ENCODE peak calls at places on chromosomes 12 and 14, in nine cellular contexts. H is cardiac muscle cell; Y is lung; E is CD4-positive, alpha-beta memory T cell; W is astrocyte; T is sigmoid colon; S is body of pancreas; A is MM.1S; D is esophagus muscularis mucosa. I is an unnamed sample.

GRCh38 chr12:15584366-15585041 is 204.7 kb downstream of the EPS8 start:
- DNase-seq in A (peak; percentile 63), W (peak; percentile 53), D (no peak), S (peak; percentile 32), H (peak; percentile 87), E (peak; percentile 48), T (no peak), Y (no peak), I (no peak)

GRCh38 chr14:34699873-34700621 is 14.3 kb downstream of the CFL2 start:
- DNase-seq in T (no peak), S (no peak), D (no peak), Y (no peak), E (no peak), A (no peak), H (peak; percentile 84), W (peak; percentile 92), I (no peak)

GRCh38 chr12:109735825-109736551 is 22.4 kb downstream of the FAM222A start:
- DNase-seq in A (no peak), Y (no peak), T (peak; percentile 46), H (no peak), W (no peak), E (no peak), D (no peak), S (peak; percentile 16), I (no peak)

GRCh38 chr12:10279937-10280336 is 27.7 kb upstream of the KLRD1 start:
- DNase-seq in D (no peak), A (no peak), E (no peak), S (no peak), T (no peak), W (no peak), H (no peak), Y (no peak), I (no peak)

GRCh38 chr14:68958553-68958952 is 20.5 kb downstream of the ACTN1 start:
- DNase-seq in E (no peak), S (no peak), H (no peak), A (no peak), T (no peak), D (no peak), W (peak; percentile 68), Y (no peak), I (no peak)

GRCh38 chr14:31787377-31787776 is 226.2 kb downstream of the NUBPL start:
- DNase-seq in S (no peak), T (no peak), D (no peak), A (no peak), Y (no peak), E (no peak), W (no peak), H (no peak), I (no peak)

GRCh38 chr12:110937104-110937641 is 16.8 kb upstream of the MYL2 start:
- DNase-seq in Y (peak; percentile 51), W (no peak), T (no peak), A (peak; percentile 33), E (peak; percentile 38), D (no peak), H (peak; percentile 59), S (peak; percentile 38), I (peak; percentile 89)

GRCh38 chr12:12333980-12334709 is 15.9 kb downstream of the MANSC1 start:
- DNase-seq in Y (peak; percentile 48), E (peak; percentile 54), S (peak; percentile 48), W (peak; percentile 27), A (peak; percentile 72), H (peak; percentile 68), T (no peak), D (no peak), I (peak; percentile 88)

GRCh38 chr12:120849765-120850164 is 54.4 kb downstream of the SPPL3 start:
- DNase-seq in T (no peak), H (no peak), D (no peak), A (no peak), W (peak; percentile 62), E (no peak), S (peak; percentile 23), Y (no peak), I (no peak)

GRCh38 chr14:44963775-44964380 is 1.9 kb downstream of the TOGARAM1 start:
- DNase-seq in Y (no peak), E (no peak), D (no peak), A (no peak), T (no peak), H (no peak), S (no peak), W (no peak), I (no peak)

GRCh38 chr12:9198012-9198411 is 10.2 kb downstream of the PZP start:
- DNase-seq in S (no peak), E (no peak), D (no peak), T (no peak), A (no peak), W (no peak), Y (no peak), H (no peak), I (no peak)

GRCh38 chr12:59087077-59087673 is 166.9 kb upstream of the LRIG3 start:
- DNase-seq in A (no peak), W (no peak), Y (no peak), H (peak; percentile 39), E (no peak), T (no peak), D (no peak), S (peak; percentile 12), I (no peak)

GRCh38 chr14:76924363-76925151 is 98.3 kb downstream of the LRRC74A start:
- DNase-seq in H (no peak), A (no peak), S (no peak), T (no peak), E (peak; percentile 53), D (no peak), Y (no peak), W (no peak), I (no peak)

GRCh38 chr12:20154060-20154459 is 214.3 kb upstream of the PDE3A start:
- DNase-seq in S (no peak), D (no peak), Y (no peak), H (peak; percentile 46), W (peak; percentile 3), E (no peak), A (peak; percentile 15), T (no peak), I (no peak)

GRCh38 chr12:122668268-122668667 is 34.9 kb downstream of the HCAR2 start:
- DNase-seq in H (no peak), D (no peak), T (no peak), A (no peak), E (no peak), W (no peak), Y (no peak), S (no peak), I (no peak)

GRCh38 chr12:47087088-47087688 is 7.4 kb upstream of the AMIGO2 start:
- DNase-seq in E (no peak), S (no peak), T (no peak), Y (no peak), H (peak; percentile 66), A (no peak), W (peak; percentile 65), D (no peak), I (no peak)

GRCh38 chr12:47082963-47083621 is 3.3 kb upstream of the AMIGO2 start:
- DNase-seq in E (no peak), D (no peak), Y (no peak), T (no peak), H (peak; percentile 87), S (no peak), A (no peak), W (peak; percentile 97), I (no peak)

GRCh38 chr12:47082283-47082962 is 2.7 kb upstream of the AMIGO2 start:
- DNase-seq in D (no peak), A (no peak), T (no peak), W (no peak), S (no peak), Y (no peak), E (no peak), H (no peak), I (no peak)

GRCh38 chr12:47085815-47086252 is 6.1 kb upstream of the AMIGO2 start:
- DNase-seq in Y (no peak), S (no peak), H (peak; percentile 73), D (no peak), A (peak; percentile 35), W (peak; percentile 81), E (peak; percentile 44), T (no peak), I (no peak)

DNA sequence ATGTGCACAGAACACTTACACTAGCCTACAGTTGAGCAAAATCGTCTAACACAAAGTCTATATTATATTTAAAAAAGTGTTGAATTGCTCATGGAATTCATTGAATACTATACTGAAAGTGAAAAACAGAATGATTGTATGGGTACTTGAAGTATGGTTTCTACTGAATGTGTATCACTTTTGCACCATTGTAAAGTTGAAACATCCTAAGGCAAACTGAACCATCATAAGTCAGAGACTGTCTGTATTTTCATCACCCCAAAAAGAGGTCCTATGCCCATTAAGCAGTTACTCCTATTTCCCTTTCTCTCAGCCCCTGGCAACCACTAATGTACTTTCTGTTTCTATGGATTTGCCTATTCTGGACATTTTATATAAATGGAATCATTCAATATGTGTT is 4.4 kb upstream of the AMIGO2 start:
- DNase-seq in Y (no peak), E (no peak), T (no peak), D (no peak), H (no peak), A (no peak), W (no peak), S (no peak), I (no peak)
- H3K4me1 ChIP-seq in Y (peaks cover 3% of the 10 kb centered on the region), E (peaks cover 60% of the 10 kb centered on the region), T (no peaks in the 10 kb centered on the region), D (peaks cover 36% of the 10 kb centered on the region), H (no peaks in the 10 kb centered on the region), A (peaks cover 8% of the 10 kb centered on the region), W (peaks cover 83% of the 10 kb centered on the region), S (peaks cover 22% of the 10 kb centered on the region), I (peaks cover 73% of the 10 kb centered on the region)

GRCh38 chr12:71045781-71046180 is 112.0 kb downstream of the TSPAN8 start:
- DNase-seq in Y (no peak), D (no peak), T (no peak), A (peak; percentile 43), E (no peak), W (peak; percentile 32), H (peak; percentile 88), S (no peak), I (no peak)
- H3K4me3 ChIP-seq in Y (no peak overlapping the region), D (no peak overlapping the region), T (no peak overlapping the region), A (no peak overlapping the region), E (no peak overlapping the region), W (no peak overlapping the region), H (no peak overlapping the region), S (no peak overlapping the region), I (no peak overlapping the region)

GRCh38 chr12:101243616-101244015 is 33.6 kb upstream of the SLC5A8 start:
- DNase-seq in D (no peak), S (no peak), A (peak; percentile 95), E (no peak), Y (no peak), W (no peak), H (no peak), T (no peak), I (no peak)
- H3K4me1 ChIP-seq in D (no peaks in the 10 kb centered on the region), S (no peaks in the 10 kb centered on the region), A (peaks cover 50% of the 10 kb centered on the region), E (no peaks in the 10 kb centered on the region), Y (no peaks in the 10 kb centered on the region), W (no peaks in the 10 kb centered on the region), H (peaks cover 8% of the 10 kb centered on the region), T (no peaks in the 10 kb centered on the region), I (no peaks in the 10 kb centered on the region)

DNA sequence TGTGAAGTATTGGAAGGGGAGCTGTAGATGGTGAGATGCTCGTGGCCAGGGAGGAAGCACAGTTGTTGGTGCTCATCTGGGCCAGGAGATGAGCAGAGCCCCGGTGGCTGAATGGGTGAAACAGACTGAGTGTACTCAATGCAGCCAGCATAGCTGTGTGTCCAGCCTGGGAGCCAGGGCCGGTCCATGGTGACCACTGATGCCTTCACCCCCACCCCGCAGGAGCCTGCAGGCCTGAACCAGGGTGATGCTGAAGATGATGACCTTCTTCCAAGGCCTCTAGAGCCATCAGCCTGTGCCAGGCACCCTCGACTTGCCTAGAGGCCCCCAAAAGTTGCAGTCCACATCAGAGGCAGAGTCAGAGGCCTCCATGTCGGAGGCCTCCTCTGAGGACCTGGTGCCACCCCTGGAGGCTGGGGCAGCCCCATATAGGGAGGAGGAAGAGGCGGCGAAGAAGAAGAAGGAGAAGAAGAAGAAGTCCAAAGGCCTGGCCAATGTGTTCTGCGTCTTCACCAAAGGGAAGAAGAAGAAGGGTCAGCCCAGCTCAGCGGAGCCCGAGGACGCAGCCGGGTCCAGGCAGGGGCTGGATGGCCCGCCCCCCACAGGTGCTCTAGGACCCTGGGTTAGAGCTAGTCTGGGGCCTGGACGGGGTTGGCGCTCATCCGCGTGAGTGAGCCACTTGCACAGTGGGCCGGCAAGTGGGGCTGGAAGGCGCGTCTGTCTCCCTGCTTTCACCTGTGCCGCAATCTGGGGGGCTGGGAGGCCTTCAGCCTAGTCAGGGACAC is 3.0 kb downstream of the TNFAIP2 start:
- DNase-seq in W (no peak), T (no peak), Y (no peak), E (no peak), H (no peak), S (no peak), D (no peak), A (no peak), I (peak; percentile 78)
- H3K4me3 ChIP-seq in W (peak overlapping the region; percentile 10), T (peak overlapping the region; percentile 41), Y (no peak overlapping the region), E (no peak overlapping the region), H (peak overlapping the region; percentile 18), S (no peak overlapping the region), D (peak overlapping the region; percentile 46), A (no peak overlapping the region), I (no peak overlapping the region)